ENCODE peak calls at places on chromosomes 7 and 10, in five cellular contexts. One of them, this sample, is unnamed.

GRCh38 chr7:95434501-95435421 is at the start of gene PON2:
- DNase-seq in cardiac septum: peak
- DNase-seq in pons: peak
- DNase-seq in naive thymus-derived CD4-positive, alpha-beta T cell: peak
- DNase-seq in activated naive CD8-positive, alpha-beta T cell treated with anti-CD3 and anti-CD28 coated beads, Interleukin-2, amount 10 ng/mL, durations not matched to agents 7 days and 5 days: peak
- DNase-seq in this sample: peak

GRCh38 chr10:66586073-66586472 is 339.8 kb upstream of the LRRTM3 start:
- DNase-seq in cardiac septum: no peak
- DNase-seq in pons: no peak
- DNase-seq in naive thymus-derived CD4-positive, alpha-beta T cell: no peak
- DNase-seq in activated naive CD8-positive, alpha-beta T cell treated with anti-CD3 and anti-CD28 coated beads, Interleukin-2, amount 10 ng/mL, durations not matched to agents 7 days and 5 days: no peak
- DNase-seq in this sample: no peak

GRCh38 chr7:93920496-93921189 is 892 bp upstream of the GNG11 start:
- DNase-seq in cardiac septum: no peak
- DNase-seq in pons: no peak
- DNase-seq in naive thymus-derived CD4-positive, alpha-beta T cell: no peak
- DNase-seq in activated naive CD8-positive, alpha-beta T cell treated with anti-CD3 and anti-CD28 coated beads, Interleukin-2, amount 10 ng/mL, durations not matched to agents 7 days and 5 days: no peak
- DNase-seq in this sample: no peak

GRCh38 chr7:153430931-153431330 is 621.3 kb upstream of the DPP6 start:
- DNase-seq in cardiac septum: no peak
- DNase-seq in pons: no peak
- DNase-seq in naive thymus-derived CD4-positive, alpha-beta T cell: no peak
- DNase-seq in activated naive CD8-positive, alpha-beta T cell treated with anti-CD3 and anti-CD28 coated beads, Interleukin-2, amount 10 ng/mL, durations not matched to agents 7 days and 5 days: no peak
- DNase-seq in this sample: no peak

GRCh38 chr10:43239756-43240155 is 27.1 kb downstream of the RASGEF1A start:
- DNase-seq in cardiac septum: no peak
- DNase-seq in pons: no peak
- DNase-seq in naive thymus-derived CD4-positive, alpha-beta T cell: no peak
- DNase-seq in activated naive CD8-positive, alpha-beta T cell treated with anti-CD3 and anti-CD28 coated beads, Interleukin-2, amount 10 ng/mL, durations not matched to agents 7 days and 5 days: no peak
- DNase-seq in this sample: no peak

GRCh38 chr7:157615101-157615817 is 278.5 kb downstream of the DNAJB6 start:
- DNase-seq in cardiac septum: peak
- DNase-seq in pons: no peak
- DNase-seq in naive thymus-derived CD4-positive, alpha-beta T cell: peak
- DNase-seq in activated naive CD8-positive, alpha-beta T cell treated with anti-CD3 and anti-CD28 coated beads, Interleukin-2, amount 10 ng/mL, durations not matched to agents 7 days and 5 days: peak
- DNase-seq in this sample: no peak

GRCh38 chr7:152865461-152865860 is 105.9 kb downstream of the ACTR3B start:
- DNase-seq in cardiac septum: peak
- DNase-seq in pons: no peak
- DNase-seq in naive thymus-derived CD4-positive, alpha-beta T cell: no peak
- DNase-seq in activated naive CD8-positive, alpha-beta T cell treated with anti-CD3 and anti-CD28 coated beads, Interleukin-2, amount 10 ng/mL, durations not matched to agents 7 days and 5 days: no peak
- DNase-seq in this sample: no peak

GRCh38 chr7:57348646-57349269 is 101.2 kb upstream of the ZNF716 start:
- DNase-seq in cardiac septum: no peak
- DNase-seq in pons: no peak
- DNase-seq in naive thymus-derived CD4-positive, alpha-beta T cell: no peak
- DNase-seq in activated naive CD8-positive, alpha-beta T cell treated with anti-CD3 and anti-CD28 coated beads, Interleukin-2, amount 10 ng/mL, durations not matched to agents 7 days and 5 days: no peak
- DNase-seq in this sample: no peak

GRCh38 chr7:88116395-88116794 is 103.4 kb downstream of the SRI start:
- DNase-seq in cardiac septum: no peak
- DNase-seq in pons: no peak
- DNase-seq in naive thymus-derived CD4-positive, alpha-beta T cell: no peak
- DNase-seq in activated naive CD8-positive, alpha-beta T cell treated with anti-CD3 and anti-CD28 coated beads, Interleukin-2, amount 10 ng/mL, durations not matched to agents 7 days and 5 days: no peak
- DNase-seq in this sample: no peak

GRCh38 chr10:24668247-24668646 is 55.4 kb downstream of the ARHGAP21 start:
- DNase-seq in cardiac septum: no peak
- DNase-seq in pons: no peak
- DNase-seq in naive thymus-derived CD4-positive, alpha-beta T cell: no peak
- DNase-seq in activated naive CD8-positive, alpha-beta T cell treated with anti-CD3 and anti-CD28 coated beads, Interleukin-2, amount 10 ng/mL, durations not matched to agents 7 days and 5 days: no peak
- DNase-seq in this sample: no peak

GRCh38 chr10:29804025-29804852 is 169.5 kb upstream of the SVIL start:
- DNase-seq in cardiac septum: no peak
- DNase-seq in pons: peak
- DNase-seq in naive thymus-derived CD4-positive, alpha-beta T cell: no peak
- DNase-seq in activated naive CD8-positive, alpha-beta T cell treated with anti-CD3 and anti-CD28 coated beads, Interleukin-2, amount 10 ng/mL, durations not matched to agents 7 days and 5 days: no peak
- DNase-seq in this sample: no peak

GRCh38 chr7:46848944-46849343 is 733.0 kb downstream of the TNS3 start:
- DNase-seq in cardiac septum: no peak
- DNase-seq in pons: no peak
- DNase-seq in naive thymus-derived CD4-positive, alpha-beta T cell: no peak
- DNase-seq in activated naive CD8-positive, alpha-beta T cell treated with anti-CD3 and anti-CD28 coated beads, Interleukin-2, amount 10 ng/mL, durations not matched to agents 7 days and 5 days: no peak
- DNase-seq in this sample: no peak

GRCh38 chr10:58943234-58943633 is 233.2 kb upstream of the PHYHIPL start:
- DNase-seq in cardiac septum: no peak
- DNase-seq in pons: no peak
- DNase-seq in naive thymus-derived CD4-positive, alpha-beta T cell: no peak
- DNase-seq in activated naive CD8-positive, alpha-beta T cell treated with anti-CD3 and anti-CD28 coated beads, Interleukin-2, amount 10 ng/mL, durations not matched to agents 7 days and 5 days: no peak
- DNase-seq in this sample: no peak

GRCh38 chr10:118835682-118836326 is 81.0 kb upstream of the CACUL1 start:
- DNase-seq in cardiac septum: no peak
- DNase-seq in pons: peak
- DNase-seq in naive thymus-derived CD4-positive, alpha-beta T cell: no peak
- DNase-seq in activated naive CD8-positive, alpha-beta T cell treated with anti-CD3 and anti-CD28 coated beads, Interleukin-2, amount 10 ng/mL, durations not matched to agents 7 days and 5 days: no peak
- DNase-seq in this sample: no peak

GRCh38 chr10:88232978-88233537 is 350.1 kb downstream of the RNLS start:
- DNase-seq in cardiac septum: no peak
- DNase-seq in pons: peak
- DNase-seq in naive thymus-derived CD4-positive, alpha-beta T cell: no peak
- DNase-seq in activated naive CD8-positive, alpha-beta T cell treated with anti-CD3 and anti-CD28 coated beads, Interleukin-2, amount 10 ng/mL, durations not matched to agents 7 days and 5 days: no peak
- DNase-seq in this sample: no peak

GRCh38 chr7:139531094-139531493 is 7.6 kb downstream of the CLEC2L start:
- DNase-seq in cardiac septum: no peak
- DNase-seq in pons: no peak
- DNase-seq in naive thymus-derived CD4-positive, alpha-beta T cell: no peak
- DNase-seq in activated naive CD8-positive, alpha-beta T cell treated with anti-CD3 and anti-CD28 coated beads, Interleukin-2, amount 10 ng/mL, durations not matched to agents 7 days and 5 days: no peak
- DNase-seq in this sample: no peak

GRCh38 chr7:100003711-100004661 is 11.4 kb upstream of the ZKSCAN1 start:
- DNase-seq in cardiac septum: no peak
- DNase-seq in pons: peak
- DNase-seq in naive thymus-derived CD4-positive, alpha-beta T cell: no peak
- DNase-seq in activated naive CD8-positive, alpha-beta T cell treated with anti-CD3 and anti-CD28 coated beads, Interleukin-2, amount 10 ng/mL, durations not matched to agents 7 days and 5 days: no peak
- DNase-seq in this sample: no peak

GRCh38 chr10:71614946-71615345 is 104.6 kb downstream of the C10orf105 start:
- DNase-seq in cardiac septum: no peak
- DNase-seq in pons: no peak
- DNase-seq in naive thymus-derived CD4-positive, alpha-beta T cell: no peak
- DNase-seq in activated naive CD8-positive, alpha-beta T cell treated with anti-CD3 and anti-CD28 coated beads, Interleukin-2, amount 10 ng/mL, durations not matched to agents 7 days and 5 days: no peak
- DNase-seq in this sample: no peak

GRCh38 chr10:24254180-24254579 is 45.2 kb downstream of the KIAA1217 start:
- DNase-seq in cardiac septum: no peak
- DNase-seq in pons: no peak
- DNase-seq in naive thymus-derived CD4-positive, alpha-beta T cell: no peak
- DNase-seq in activated naive CD8-positive, alpha-beta T cell treated with anti-CD3 and anti-CD28 coated beads, Interleukin-2, amount 10 ng/mL, durations not matched to agents 7 days and 5 days: no peak
- DNase-seq in this sample: no peak

GRCh38 chr7:109073543-109073942 is 503.9 kb downstream of the DNAJB9 start:
- DNase-seq in cardiac septum: no peak
- DNase-seq in pons: no peak
- DNase-seq in naive thymus-derived CD4-positive, alpha-beta T cell: no peak
- DNase-seq in activated naive CD8-positive, alpha-beta T cell treated with anti-CD3 and anti-CD28 coated beads, Interleukin-2, amount 10 ng/mL, durations not matched to agents 7 days and 5 days: no peak
- DNase-seq in this sample: no peak

GRCh38 chr7:132317856-132318255 is 258.4 kb downstream of the PLXNA4 start:
- DNase-seq in cardiac septum: no peak
- DNase-seq in pons: no peak
- DNase-seq in naive thymus-derived CD4-positive, alpha-beta T cell: no peak
- DNase-seq in activated naive CD8-positive, alpha-beta T cell treated with anti-CD3 and anti-CD28 coated beads, Interleukin-2, amount 10 ng/mL, durations not matched to agents 7 days and 5 days: no peak
- DNase-seq in this sample: no peak

GRCh38 chr7:107119376-107120100 is 49.3 kb upstream of the HBP1 start:
- DNase-seq in cardiac septum: no peak
- DNase-seq in pons: no peak
- DNase-seq in naive thymus-derived CD4-positive, alpha-beta T cell: no peak
- DNase-seq in activated naive CD8-positive, alpha-beta T cell treated with anti-CD3 and anti-CD28 coated beads, Interleukin-2, amount 10 ng/mL, durations not matched to agents 7 days and 5 days: no peak
- DNase-seq in this sample: no peak

GRCh38 chr10:88186335-88186734 is 322.9 kb downstream of the PTEN start:
- DNase-seq in cardiac septum: no peak
- DNase-seq in pons: no peak
- DNase-seq in naive thymus-derived CD4-positive, alpha-beta T cell: no peak
- DNase-seq in activated naive CD8-positive, alpha-beta T cell treated with anti-CD3 and anti-CD28 coated beads, Interleukin-2, amount 10 ng/mL, durations not matched to agents 7 days and 5 days: no peak
- DNase-seq in this sample: no peak

GRCh38 chr10:3398825-3399646 is 226.5 kb upstream of the PITRM1 start:
- DNase-seq in cardiac septum: peak
- DNase-seq in pons: peak
- DNase-seq in naive thymus-derived CD4-positive, alpha-beta T cell: no peak
- DNase-seq in activated naive CD8-positive, alpha-beta T cell treated with anti-CD3 and anti-CD28 coated beads, Interleukin-2, amount 10 ng/mL, durations not matched to agents 7 days and 5 days: no peak
- DNase-seq in this sample: no peak

GRCh38 chr7:33076737-33077136 is 14.2 kb upstream of the NT5C3A start:
- DNase-seq in cardiac septum: no peak
- DNase-seq in pons: no peak
- DNase-seq in naive thymus-derived CD4-positive, alpha-beta T cell: no peak
- DNase-seq in activated naive CD8-positive, alpha-beta T cell treated with anti-CD3 and anti-CD28 coated beads, Interleukin-2, amount 10 ng/mL, durations not matched to agents 7 days and 5 days: no peak
- DNase-seq in this sample: no peak

GRCh38 chr7:14598978-14599377 is 303.6 kb downstream of the DGKB start:
- DNase-seq in cardiac septum: no peak
- DNase-seq in pons: no peak
- DNase-seq in naive thymus-derived CD4-positive, alpha-beta T cell: no peak
- DNase-seq in activated naive CD8-positive, alpha-beta T cell treated with anti-CD3 and anti-CD28 coated beads, Interleukin-2, amount 10 ng/mL, durations not matched to agents 7 days and 5 days: no peak
- DNase-seq in this sample: no peak

GRCh38 chr7:140656548-140657515 is 15.9 kb upstream of the ADCK2 start:
- DNase-seq in cardiac septum: peak
- DNase-seq in pons: peak
- DNase-seq in naive thymus-derived CD4-positive, alpha-beta T cell: peak
- DNase-seq in activated naive CD8-positive, alpha-beta T cell treated with anti-CD3 and anti-CD28 coated beads, Interleukin-2, amount 10 ng/mL, durations not matched to agents 7 days and 5 days: peak
- DNase-seq in this sample: no peak

GRCh38 chr7:68980011-68980410 is 618.3 kb upstream of the AUTS2 start:
- DNase-seq in cardiac septum: no peak
- DNase-seq in pons: no peak
- DNase-seq in naive thymus-derived CD4-positive, alpha-beta T cell: no peak
- DNase-seq in activated naive CD8-positive, alpha-beta T cell treated with anti-CD3 and anti-CD28 coated beads, Interleukin-2, amount 10 ng/mL, durations not matched to agents 7 days and 5 days: no peak
- DNase-seq in this sample: no peak

GRCh38 chr10:33126118-33126517 is 168.1 kb upstream of the ITGB1 start:
- DNase-seq in cardiac septum: no peak
- DNase-seq in pons: no peak
- DNase-seq in naive thymus-derived CD4-positive, alpha-beta T cell: peak
- DNase-seq in activated naive CD8-positive, alpha-beta T cell treated with anti-CD3 and anti-CD28 coated beads, Interleukin-2, amount 10 ng/mL, durations not matched to agents 7 days and 5 days: no peak
- DNase-seq in this sample: no peak

GRCh38 chr10:123150986-123151738 is 3.0 kb upstream of the BUB3 start:
- DNase-seq in cardiac septum: no peak
- DNase-seq in pons: no peak
- DNase-seq in naive thymus-derived CD4-positive, alpha-beta T cell: peak
- DNase-seq in activated naive CD8-positive, alpha-beta T cell treated with anti-CD3 and anti-CD28 coated beads, Interleukin-2, amount 10 ng/mL, durations not matched to agents 7 days and 5 days: peak
- DNase-seq in this sample: no peak

GRCh38 chr10:95745487-95745886 is 10.5 kb upstream of the ENTPD1 start:
- DNase-seq in cardiac septum: no peak
- DNase-seq in pons: no peak
- DNase-seq in naive thymus-derived CD4-positive, alpha-beta T cell: no peak
- DNase-seq in activated naive CD8-positive, alpha-beta T cell treated with anti-CD3 and anti-CD28 coated beads, Interleukin-2, amount 10 ng/mL, durations not matched to agents 7 days and 5 days: no peak
- DNase-seq in this sample: no peak

GRCh38 chr7:99386584-99387238 is 12.2 kb downstream of the ARPC1B start:
- DNase-seq in cardiac septum: no peak
- DNase-seq in pons: no peak
- DNase-seq in naive thymus-derived CD4-positive, alpha-beta T cell: peak
- DNase-seq in activated naive CD8-positive, alpha-beta T cell treated with anti-CD3 and anti-CD28 coated beads, Interleukin-2, amount 10 ng/mL, durations not matched to agents 7 days and 5 days: no peak
- DNase-seq in this sample: no peak

GRCh38 chr10:130429809-130430208 is 293.6 kb downstream of the GLRX3 start:
- DNase-seq in cardiac septum: no peak
- DNase-seq in pons: no peak
- DNase-seq in naive thymus-derived CD4-positive, alpha-beta T cell: no peak
- DNase-seq in activated naive CD8-positive, alpha-beta T cell treated with anti-CD3 and anti-CD28 coated beads, Interleukin-2, amount 10 ng/mL, durations not matched to agents 7 days and 5 days: no peak
- DNase-seq in this sample: no peak

GRCh38 chr10:72122221-72122620 is 33.9 kb upstream of the SPOCK2 start:
- DNase-seq in cardiac septum: no peak
- DNase-seq in pons: no peak
- DNase-seq in naive thymus-derived CD4-positive, alpha-beta T cell: no peak
- DNase-seq in activated naive CD8-positive, alpha-beta T cell treated with anti-CD3 and anti-CD28 coated beads, Interleukin-2, amount 10 ng/mL, durations not matched to agents 7 days and 5 days: no peak
- DNase-seq in this sample: no peak

This sample was measured in GM12878.